ENCODE peak calls at places on chromosomes 11 and 22, in six cellular contexts. F, T, P, I, X and E are unnamed samples.

GRCh38 chr22:43066844-43067385 is 22.3 kb downstream of the TTLL1 start:
- DNase-seq in I (no peak), T (peak), P (no peak), F (peak), X (no peak), E (no peak)

GRCh38 chr22:27637604-27638003 is 164.0 kb downstream of the MN1 start:
- DNase-seq in I (no peak), P (no peak), F (peak), X (no peak), T (peak), E (no peak)

GRCh38 chr11:127492025-127492424 is 491.5 kb upstream of the KIRREL3 start:
- DNase-seq in I (no peak), P (no peak), X (no peak), F (no peak), T (no peak), E (no peak)

GRCh38 chr11:13126430-13126829 is 117.3 kb downstream of the RASSF10 start:
- DNase-seq in F (peak), T (peak), P (no peak), I (no peak), X (no peak), E (no peak)

GRCh38 chr22:42396621-42397331 is 35.4 kb downstream of the NFAM1 start:
- DNase-seq in X (no peak), P (no peak), F (no peak), T (no peak), I (no peak), E (no peak)

GRCh38 chr11:45880772-45881570 is 4.5 kb upstream of the MAPK8IP1 start:
- DNase-seq in F (no peak), T (no peak), P (no peak), X (no peak), I (no peak), E (peak)

GRCh38 chr11:133817449-133817848 is 27.9 kb downstream of the SPATA19 start:
- DNase-seq in X (no peak), P (no peak), F (no peak), I (no peak), T (no peak), E (no peak)

GRCh38 chr11:15379483-15379882 is 264.8 kb downstream of the INSC start:
- DNase-seq in P (no peak), X (no peak), F (no peak), T (no peak), I (no peak), E (no peak)

GRCh38 chr11:104892723-104893511 is 5.3 kb downstream of the CASP12 start:
- DNase-seq in F (peak), T (peak), P (no peak), I (no peak), X (no peak), E (no peak)

GRCh38 chr11:119687220-119688046 is 41.6 kb downstream of the NECTIN1 start:
- DNase-seq in F (no peak), P (no peak), T (no peak), X (no peak), I (no peak), E (no peak)

GRCh38 chr22:47163876-47164513 is 401.5 kb downstream of the TBC1D22A start:
- DNase-seq in I (no peak), X (peak), P (no peak), F (no peak), T (no peak), E (no peak)

GRCh38 chr22:47102648-47103047 is 340.2 kb downstream of the TBC1D22A start:
- DNase-seq in F (no peak), T (no peak), I (no peak), X (no peak), P (no peak), E (no peak)

GRCh38 chr11:27722117-27722844 is 22.0 kb upstream of the BDNF start:
- DNase-seq in T (peak), I (peak), F (peak), X (no peak), P (no peak), E (no peak)

GRCh38 chr11:121464352-121464946 is 11.7 kb upstream of the SORL1-AS1 start:
- DNase-seq in I (peak), X (peak), P (peak), T (peak), F (peak), E (peak)

GRCh38 chr22:45268167-45268957 is 16.4 kb upstream of the UPK3A start:
- DNase-seq in X (peak), P (no peak), F (no peak), T (no peak), I (peak), E (no peak)

GRCh38 chr11:68855205-68855978 is 13.7 kb upstream of the CPT1A start:
- DNase-seq in I (peak), X (no peak), P (peak), T (peak), F (no peak), E (no peak)

GRCh38 chr22:18977824-18978425 is 41.8 kb upstream of the PRODH start:
- DNase-seq in F (no peak), T (no peak), X (no peak), I (no peak), P (no peak), E (no peak)

GRCh38 chr11:95299078-95299611 is 68.1 kb upstream of the SESN3 start:
- DNase-seq in X (no peak), F (no peak), P (no peak), T (peak), I (peak), E (no peak)

GRCh38 chr11:13446444-13446843 is 16.6 kb downstream of the BTBD10 start:
- DNase-seq in I (no peak), F (no peak), T (peak), P (no peak), X (no peak), E (no peak)

GRCh38 chr22:30609260-30610185 is 2.5 kb downstream of the TCN2 start:
- DNase-seq in I (peak), X (no peak), P (peak), T (peak), F (peak), E (no peak)